ENCODE peak calls at places on chromosome 9, in six cellular contexts. One of them, this sample, is unnamed.

GRCh38 chr9:131470581-131470991 is 32.1 kb upstream of the POMT1 start:
- DNase-seq in mammary epithelial cell: no peak
- DNase-seq in GM23338: no peak
- DNase-seq in SK-N-SH: no peak
- DNase-seq in neuronal stem cell: no peak
- DNase-seq in K562: no peak
- DNase-seq in this sample: no peak

GRCh38 chr9:86424246-86424891 is 70.2 kb upstream of the TUT7 start:
- DNase-seq in mammary epithelial cell: no peak
- DNase-seq in GM23338: no peak
- DNase-seq in SK-N-SH: no peak
- DNase-seq in neuronal stem cell: no peak
- DNase-seq in K562: no peak
- DNase-seq in this sample: no peak

GRCh38 chr9:91126761-91127420 is 234.8 kb downstream of the AUH start:
- DNase-seq in mammary epithelial cell: no peak
- DNase-seq in GM23338: no peak
- DNase-seq in SK-N-SH: no peak
- DNase-seq in neuronal stem cell: no peak
- DNase-seq in K562: no peak
- DNase-seq in this sample: no peak

GRCh38 chr9:132670816-132671371 is 630 bp downstream of the GTF3C4 start:
- DNase-seq in mammary epithelial cell: peak; percentile 37
- DNase-seq in GM23338: peak; percentile 80
- DNase-seq in SK-N-SH: peak; percentile 70
- DNase-seq in neuronal stem cell: peak; percentile 41
- DNase-seq in K562: peak; percentile 41
- DNase-seq in this sample: peak; percentile 79

GRCh38 chr9:82202808-82203207 is 214.2 kb downstream of the SPATA31D1 start:
- DNase-seq in mammary epithelial cell: peak; percentile 81
- DNase-seq in GM23338: no peak
- DNase-seq in SK-N-SH: no peak
- DNase-seq in neuronal stem cell: no peak
- DNase-seq in K562: no peak
- DNase-seq in this sample: no peak

GRCh38 chr9:1440276-1440675 is 390.1 kb downstream of the DMRT2 start:
- DNase-seq in mammary epithelial cell: no peak
- DNase-seq in GM23338: no peak
- DNase-seq in SK-N-SH: no peak
- DNase-seq in neuronal stem cell: no peak
- DNase-seq in K562: no peak
- DNase-seq in this sample: no peak

GRCh38 chr9:137276757-137277328 is 683 bp upstream of the TOR4A start:
- DNase-seq in mammary epithelial cell: no peak
- DNase-seq in GM23338: peak; percentile 79
- DNase-seq in SK-N-SH: no peak
- DNase-seq in neuronal stem cell: no peak
- DNase-seq in K562: peak; percentile 89
- DNase-seq in this sample: peak; percentile 58

GRCh38 chr9:95724253-95724991 is 151.1 kb upstream of the ERCC6L2 start:
- DNase-seq in mammary epithelial cell: no peak
- DNase-seq in GM23338: no peak
- DNase-seq in SK-N-SH: no peak
- DNase-seq in neuronal stem cell: no peak
- DNase-seq in K562: no peak
- DNase-seq in this sample: no peak

GRCh38 chr9:36163049-36163839 is 5.9 kb upstream of the CCIN start:
- DNase-seq in mammary epithelial cell: no peak
- DNase-seq in GM23338: peak; percentile 93
- DNase-seq in SK-N-SH: peak; percentile 89
- DNase-seq in neuronal stem cell: no peak
- DNase-seq in K562: no peak
- DNase-seq in this sample: peak; percentile 76

GRCh38 chr9:70962761-70963445 is 158.5 kb downstream of the TRPM3 start:
- DNase-seq in mammary epithelial cell: peak; percentile 10
- DNase-seq in GM23338: no peak
- DNase-seq in SK-N-SH: no peak
- DNase-seq in neuronal stem cell: no peak
- DNase-seq in K562: no peak
- DNase-seq in this sample: no peak

GRCh38 chr9:27162045-27162444 is 53.0 kb downstream of the TEK start:
- DNase-seq in mammary epithelial cell: no peak
- DNase-seq in GM23338: no peak
- DNase-seq in SK-N-SH: no peak
- DNase-seq in neuronal stem cell: no peak
- DNase-seq in K562: no peak
- DNase-seq in this sample: no peak

GRCh38 chr9:3968891-3969290 is 331.0 kb downstream of the GLIS3 start:
- DNase-seq in mammary epithelial cell: peak; percentile 94
- DNase-seq in GM23338: no peak
- DNase-seq in SK-N-SH: no peak
- DNase-seq in neuronal stem cell: no peak
- DNase-seq in K562: no peak
- DNase-seq in this sample: no peak

GRCh38 chr9:135297716-135298075 is 181.9 kb upstream of the PPP1R26 start:
- DNase-seq in mammary epithelial cell: no peak
- DNase-seq in GM23338: no peak
- DNase-seq in SK-N-SH: no peak
- DNase-seq in neuronal stem cell: no peak
- DNase-seq in K562: no peak
- DNase-seq in this sample: no peak

GRCh38 chr9:77957652-77958051 is 74.0 kb downstream of the GNAQ start:
- DNase-seq in mammary epithelial cell: peak; percentile 72
- DNase-seq in GM23338: no peak
- DNase-seq in SK-N-SH: no peak
- DNase-seq in neuronal stem cell: no peak
- DNase-seq in K562: no peak
- DNase-seq in this sample: no peak

GRCh38 chr9:77959803-77960202 is 71.8 kb downstream of the GNAQ start:
- DNase-seq in mammary epithelial cell: no peak
- DNase-seq in GM23338: no peak
- DNase-seq in SK-N-SH: no peak
- DNase-seq in neuronal stem cell: no peak
- DNase-seq in K562: no peak
- DNase-seq in this sample: no peak

GRCh38 chr9:77964258-77964657 is 67.4 kb downstream of the GNAQ start:
- DNase-seq in mammary epithelial cell: no peak
- DNase-seq in GM23338: no peak
- DNase-seq in SK-N-SH: no peak
- DNase-seq in neuronal stem cell: no peak
- DNase-seq in K562: no peak
- DNase-seq in this sample: no peak

GRCh38 chr9:77960356-77961153 is 71.1 kb downstream of the GNAQ start:
- DNase-seq in mammary epithelial cell: no peak
- DNase-seq in GM23338: peak; percentile 72
- DNase-seq in SK-N-SH: no peak
- DNase-seq in neuronal stem cell: no peak
- DNase-seq in K562: peak; percentile 50
- DNase-seq in this sample: peak; percentile 80

DNA sequence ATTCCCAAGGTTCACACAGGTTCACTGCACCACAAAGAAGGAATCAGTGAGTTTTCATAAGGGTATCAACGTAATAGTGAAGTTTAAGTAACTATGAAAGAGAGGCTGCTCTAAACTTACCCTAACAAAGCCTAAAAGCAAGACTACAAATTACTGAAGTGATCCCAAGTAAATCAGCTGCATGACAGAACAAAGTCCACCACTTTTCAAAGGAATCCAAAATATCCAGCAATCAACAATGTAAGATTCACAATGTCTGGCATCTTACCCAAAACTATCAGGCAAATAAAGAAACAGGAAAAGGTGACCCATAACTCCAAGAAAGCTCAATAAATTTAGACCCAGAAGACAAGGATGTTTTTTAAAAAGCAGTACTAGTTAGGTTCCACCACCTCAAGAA is 70.1 kb downstream of the GNAQ start:
- DNase-seq in mammary epithelial cell: no peak
- DNase-seq in GM23338: no peak
- DNase-seq in SK-N-SH: no peak
- DNase-seq in neuronal stem cell: no peak
- DNase-seq in K562: no peak
- DNase-seq in this sample: no peak
- H3K4me2 ChIP-seq in mammary epithelial cell: peak overlapping the region; percentile 58
- H3K4me2 ChIP-seq in GM23338: peak overlapping the region; percentile 8
- H3K4me2 ChIP-seq in SK-N-SH: peak overlapping the region; percentile 49
- H3K4me2 ChIP-seq in neuronal stem cell: no peak overlapping the region
- H3K4me2 ChIP-seq in K562: peak overlapping the region; percentile 39
- H3K4me2 ChIP-seq in this sample: no peak overlapping the region

GRCh38 chr9:105062222-105062850 is 134.4 kb upstream of the ABCA1 start:
- DNase-seq in mammary epithelial cell: peak; percentile 71
- DNase-seq in GM23338: no peak
- DNase-seq in SK-N-SH: no peak
- DNase-seq in neuronal stem cell: no peak
- DNase-seq in K562: no peak
- DNase-seq in this sample: no peak

GRCh38 chr9:105065119-105066088 is 137.4 kb upstream of the ABCA1 start:
- DNase-seq in mammary epithelial cell: no peak
- DNase-seq in GM23338: no peak
- DNase-seq in SK-N-SH: no peak
- DNase-seq in neuronal stem cell: no peak
- DNase-seq in K562: no peak
- DNase-seq in this sample: no peak

GRCh38 chr9:105066265-105066865 is 138.4 kb upstream of the ABCA1 start:
- DNase-seq in mammary epithelial cell: peak; percentile 74
- DNase-seq in GM23338: no peak
- DNase-seq in SK-N-SH: no peak
- DNase-seq in neuronal stem cell: no peak
- DNase-seq in K562: no peak
- DNase-seq in this sample: no peak

GRCh38 chr9:105063665-105064247 is 135.8 kb upstream of the ABCA1 start:
- DNase-seq in mammary epithelial cell: peak; percentile 95
- DNase-seq in GM23338: no peak
- DNase-seq in SK-N-SH: no peak
- DNase-seq in neuronal stem cell: no peak
- DNase-seq in K562: no peak
- DNase-seq in this sample: no peak

GRCh38 chr9:105064248-105065118 is 136.5 kb upstream of the ABCA1 start:
- DNase-seq in mammary epithelial cell: peak; percentile 97
- DNase-seq in GM23338: peak; percentile 25
- DNase-seq in SK-N-SH: peak; percentile 79
- DNase-seq in neuronal stem cell: peak; percentile 18
- DNase-seq in K562: no peak
- DNase-seq in this sample: peak; percentile 61
- H2AFZ ChIP-seq in mammary epithelial cell: peak overlapping the region; percentile 61
- H2AFZ ChIP-seq in GM23338: peak overlapping the region; percentile 63
- H2AFZ ChIP-seq in SK-N-SH: peak overlapping the region; percentile 23
- H2AFZ ChIP-seq in neuronal stem cell: peak overlapping the region; percentile 79
- H2AFZ ChIP-seq in K562: peak overlapping the region; percentile 30
- H2AFZ ChIP-seq in this sample: peak overlapping the region; percentile 0

GRCh38 chr9:126683698-126684044 is 69.9 kb downstream of the LMX1B start:
- DNase-seq in mammary epithelial cell: no peak
- DNase-seq in GM23338: no peak
- DNase-seq in SK-N-SH: no peak
- DNase-seq in neuronal stem cell: no peak
- DNase-seq in K562: no peak
- DNase-seq in this sample: no peak
- H3K27me3 ChIP-seq in mammary epithelial cell: no peaks in the 10 kb centered on the region
- H3K27me3 ChIP-seq in GM23338: peaks cover 82% of the 10 kb centered on the region
- H3K27me3 ChIP-seq in SK-N-SH: peaks cover 63% of the 10 kb centered on the region
- H3K27me3 ChIP-seq in neuronal stem cell: peaks cover 24% of the 10 kb centered on the region
- H3K27me3 ChIP-seq in K562: peaks cover 39% of the 10 kb centered on the region
- H3K27me3 ChIP-seq in this sample: peaks cover 100% of the 10 kb centered on the region

DNA sequence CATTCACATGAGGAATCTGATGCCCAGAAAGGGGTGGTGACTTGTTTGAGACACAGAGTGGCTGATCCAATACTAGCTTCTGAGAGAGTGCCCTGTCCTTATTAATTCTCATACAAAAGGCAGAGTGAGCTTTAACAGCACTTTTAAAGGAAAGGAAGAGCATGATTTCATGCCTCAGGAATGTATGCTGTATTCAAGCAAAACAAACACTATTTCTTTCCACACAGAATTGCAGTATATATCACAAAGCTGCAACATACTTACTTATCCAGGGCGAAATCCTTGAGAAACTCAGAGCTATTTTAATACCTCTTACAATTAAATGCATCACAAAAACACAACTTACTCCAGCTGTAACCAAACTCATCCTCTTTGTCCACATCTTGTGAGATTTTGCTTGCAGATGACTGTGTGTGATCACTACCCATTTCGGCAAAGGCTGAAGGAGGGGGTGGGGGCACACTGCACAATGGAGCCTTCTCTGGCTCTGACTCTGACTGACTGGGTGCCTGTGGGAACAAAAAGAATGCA is 139.8 kb downstream of the MPDZ start:
- DNase-seq in mammary epithelial cell: peak; percentile 65
- DNase-seq in GM23338: peak; percentile 15
- DNase-seq in SK-N-SH: no peak
- DNase-seq in neuronal stem cell: peak; percentile 26
- DNase-seq in K562: no peak
- DNase-seq in this sample: no peak
- H3K4me2 ChIP-seq in mammary epithelial cell: peak overlapping the region; percentile 76
- H3K4me2 ChIP-seq in GM23338: no peak overlapping the region
- H3K4me2 ChIP-seq in SK-N-SH: peak overlapping the region; percentile 78
- H3K4me2 ChIP-seq in neuronal stem cell: no peak overlapping the region
- H3K4me2 ChIP-seq in K562: no peak overlapping the region
- H3K4me2 ChIP-seq in this sample: no peak overlapping the region

GRCh38 chr9:89543621-89544279 is 45.8 kb upstream of the SEMA4D start:
- DNase-seq in mammary epithelial cell: no peak
- DNase-seq in GM23338: no peak
- DNase-seq in SK-N-SH: no peak
- DNase-seq in neuronal stem cell: no peak
- DNase-seq in K562: no peak
- DNase-seq in this sample: no peak
- H2AFZ ChIP-seq in mammary epithelial cell: no peak overlapping the region
- H2AFZ ChIP-seq in GM23338: peak overlapping the region; percentile 43
- H2AFZ ChIP-seq in SK-N-SH: no peak overlapping the region
- H2AFZ ChIP-seq in neuronal stem cell: no peak overlapping the region
- H2AFZ ChIP-seq in K562: no peak overlapping the region
- H2AFZ ChIP-seq in this sample: no peak overlapping the region

GRCh38 chr9:133680976-133681657 is 45.0 kb downstream of the DBH start:
- DNase-seq in mammary epithelial cell: no peak
- DNase-seq in GM23338: no peak
- DNase-seq in SK-N-SH: no peak
- DNase-seq in neuronal stem cell: no peak
- DNase-seq in K562: no peak
- DNase-seq in this sample: no peak
- H3K27me3 ChIP-seq in mammary epithelial cell: no peaks in the 10 kb centered on the region
- H3K27me3 ChIP-seq in GM23338: no peaks in the 10 kb centered on the region
- H3K27me3 ChIP-seq in SK-N-SH: no peaks in the 10 kb centered on the region
- H3K27me3 ChIP-seq in neuronal stem cell: no peaks in the 10 kb centered on the region
- H3K27me3 ChIP-seq in K562: peaks cover 27% of the 10 kb centered on the region
- H3K27me3 ChIP-seq in this sample: no peaks in the 10 kb centered on the region

This sample was measured in neural progenitor cell.